ENCODE peak calls at places on chromosomes 16 and 17, in four cellular contexts. O, T, R and W are unnamed samples. For H3K27me3, the result is how much of the 10 kb centered on the place peaks cover.

GRCh38 chr17:65975878-65976277 is 216.1 kb downstream of the CEP112 start:
- DNase-seq in O (no peak), T (no peak), R (no peak), W (no peak)

GRCh38 chr16:87202346-87202745 is 114.8 kb downstream of the C16orf95 start:
- DNase-seq in O (peak), T (peak), R (peak), W (no peak)

GRCh38 chr17:14149751-14150150 is 80.4 kb downstream of the COX10 start:
- DNase-seq in O (no peak), T (no peak), R (no peak), W (no peak)

GRCh38 chr16:31084584-31085298 is 4.0 kb downstream of the PRSS53 start:
- DNase-seq in O (no peak), T (no peak), R (peak), W (no peak)

GRCh38 chr16:4089251-4089810 is 26.9 kb downstream of the ADCY9 start:
- DNase-seq in O (no peak), T (no peak), R (no peak), W (no peak)

GRCh38 chr16:87017388-87018012 is 299.7 kb downstream of the C16orf95 start:
- DNase-seq in O (peak), T (peak), R (peak), W (no peak)

GRCh38 chr16:63201851-63202250 is 1165.6 kb upstream of the CDH8 start:
- DNase-seq in O (no peak), T (no peak), R (no peak), W (no peak)

GRCh38 chr17:58960068-58960467 is 146.6 kb downstream of the TRIM37 start:
- DNase-seq in O (peak), T (peak), R (no peak), W (no peak)

GRCh38 chr17:76598004-76598439 is 12.4 kb upstream of the ST6GALNAC2 start:
- DNase-seq in O (no peak), T (no peak), R (no peak), W (no peak)

GRCh38 chr17:34275881-34276280 is 5.9 kb downstream of the CCL7 start:
- DNase-seq in O (peak), T (peak), R (peak), W (no peak)

GRCh38 chr17:42072323-42073187 is 22.2 kb upstream of the C17orf113 start:
- DNase-seq in O (no peak), T (no peak), R (no peak), W (no peak)

GRCh38 chr16:82220541-82220940 is 50.5 kb upstream of the MPHOSPH6 start:
- DNase-seq in O (no peak), T (no peak), R (no peak), W (no peak)

GRCh38 chr16:53502331-53503269 is at the start of gene AKTIP:
- DNase-seq in O (peak), T (peak), R (peak), W (peak)

GRCh38 chr17:76240461-76241204 is at the start of gene RNF157:
- DNase-seq in O (peak), T (peak), R (peak), W (peak)

GRCh38 chr17:78013683-78014467 is 55.4 kb downstream of the TNRC6C start:
- DNase-seq in O (peak), T (peak), R (peak), W (peak)

GRCh38 chr16:56107944-56108583 is 83.2 kb upstream of the GNAO1 start:
- DNase-seq in O (no peak), T (no peak), R (no peak), W (no peak)

GRCh38 chr16:69804283-69804682 is 42.2 kb downstream of the WWP2 start:
- DNase-seq in O (no peak), T (no peak), R (no peak), W (no peak)

GRCh38 chr17:77957215-77957868 is 1.2 kb upstream of the TNRC6C start:
- DNase-seq in O (no peak), T (peak), R (no peak), W (no peak)

GRCh38 chr17:38598536-38598935 is 7.2 kb downstream of the SRCIN1 start:
- DNase-seq in O (peak), T (peak), R (peak), W (no peak)

GRCh38 chr16:87586201-87586782 is 16.0 kb upstream of the JPH3 start:
- DNase-seq in O (peak), T (peak), R (peak), W (no peak)

GRCh38 chr17:42456223-42457106 is 2.2 kb upstream of the ATP6V0A1 start:
- DNase-seq in O (no peak), T (peak), R (peak), W (no peak)

GRCh38 chr17:19464033-19465026 is 53.3 kb downstream of the RNF112 start:
- DNase-seq in O (no peak), T (no peak), R (no peak), W (no peak)

DNA sequence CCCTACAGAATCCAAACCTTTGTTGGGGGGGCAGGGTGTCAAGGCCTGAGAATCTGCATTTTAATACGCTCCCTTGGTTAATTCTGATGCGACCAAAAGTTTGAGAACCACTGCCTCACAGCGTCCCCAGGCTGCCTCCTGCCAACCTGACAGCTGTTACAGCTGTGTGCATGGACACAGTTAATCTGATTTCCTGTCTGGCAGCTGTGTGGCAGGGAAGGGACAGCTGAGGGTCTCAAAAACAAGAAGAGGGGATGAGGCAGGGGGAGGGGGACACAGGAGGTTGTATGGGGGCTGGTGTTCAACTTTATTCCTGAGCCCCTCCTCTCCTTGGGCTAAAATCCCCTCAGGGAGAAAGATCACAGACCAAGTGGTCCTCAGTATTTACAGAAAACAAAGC is 17.5 kb downstream of the HDAC5 start:
- DNase-seq in O (no peak), T (no peak), R (no peak), W (no peak)
- H3K27me3 ChIP-seq in O (under half), T (under half), R (under half), W (under half)

GRCh38 chr16:24167129-24167528 is 89.0 kb upstream of the CACNG3 start:
- DNase-seq in O (no peak), T (no peak), R (no peak), W (no peak)

GRCh38 chr16:24174504-24174903 is 81.6 kb upstream of the CACNG3 start:
- DNase-seq in O (no peak), T (no peak), R (no peak), W (no peak)

GRCh38 chr16:24166684-24167083 is 89.5 kb upstream of the CACNG3 start:
- DNase-seq in O (no peak), T (no peak), R (no peak), W (no peak)

GRCh38 chr16:24174977-24175376 is 81.2 kb upstream of the CACNG3 start:
- DNase-seq in O (no peak), T (no peak), R (no peak), W (no peak)

GRCh38 chr16:24170407-24170806 is 85.7 kb upstream of the CACNG3 start:
- DNase-seq in O (no peak), T (no peak), R (no peak), W (no peak)
- H3K27ac ChIP-seq in O (no peak), T (no peak), R (no peak), W (no peak)

GRCh38 chr17:81345211-81346089 is 49.8 kb upstream of the BAHCC1 start:
- DNase-seq in O (peak), T (peak), R (peak), W (peak)

GRCh38 chr17:81346090-81346907 is 49.0 kb upstream of the BAHCC1 start:
- DNase-seq in O (peak), T (peak), R (peak), W (peak)

GRCh38 chr17:81347437-81347836 is 47.8 kb upstream of the BAHCC1 start:
- DNase-seq in O (no peak), T (no peak), R (no peak), W (no peak)

GRCh38 chr17:81348097-81349055 is 46.9 kb upstream of the BAHCC1 start:
- DNase-seq in O (no peak), T (no peak), R (no peak), W (no peak)

GRCh38 chr17:81346908-81347349 is 48.3 kb upstream of the BAHCC1 start:
- DNase-seq in O (no peak), T (no peak), R (no peak), W (no peak)
- H3K27me3 ChIP-seq in O (under half), T (under half), R (under half), W (under half)

DNA sequence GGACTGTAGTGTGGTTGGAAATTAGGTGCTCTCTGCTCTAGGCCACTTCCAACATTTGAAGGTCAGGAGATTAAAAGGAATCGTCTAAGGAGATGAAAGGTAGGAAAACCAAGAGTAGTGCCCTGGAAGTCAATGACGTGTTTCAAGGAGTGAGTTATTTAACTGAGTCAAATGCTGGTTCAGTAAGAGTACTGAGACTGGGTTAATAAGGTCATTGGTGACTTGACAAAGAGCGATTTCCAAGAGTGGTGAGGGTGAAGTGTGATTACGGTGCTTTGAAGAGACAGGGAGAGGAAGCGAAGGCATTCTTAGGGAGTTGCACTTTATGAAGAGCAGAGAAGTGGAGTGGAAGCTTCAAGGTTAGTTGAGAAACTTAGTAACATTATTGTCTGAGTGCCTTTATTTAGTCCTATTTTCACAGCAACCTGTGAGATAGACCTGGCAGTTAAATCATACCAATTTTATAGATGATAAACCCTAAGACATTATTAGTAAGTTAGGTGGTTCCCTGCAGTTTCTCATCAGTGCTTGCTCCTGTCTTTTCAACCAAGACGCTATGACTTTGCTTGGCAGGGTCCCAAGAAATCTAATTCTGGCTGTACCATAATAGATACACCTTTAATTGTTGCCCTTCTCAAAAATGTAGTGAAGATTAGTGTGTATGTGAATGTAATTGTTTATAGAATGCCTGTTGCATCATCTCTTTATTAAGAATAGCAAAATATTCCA is 5.9 kb downstream of the ZNF207 start:
- DNase-seq in O (no peak), T (peak), R (peak), W (no peak)
- H3K27ac ChIP-seq in O (no peak), T (peak), R (peak), W (peak)

GRCh38 chr16:71428385-71428784 is 13.5 kb downstream of the TLE7 start:
- DNase-seq in O (no peak), T (no peak), R (peak), W (no peak)

GRCh38 chr16:71430744-71431143 is 11.1 kb downstream of the TLE7 start:
- DNase-seq in O (no peak), T (no peak), R (no peak), W (no peak)

GRCh38 chr16:71429581-71429980 is 12.3 kb downstream of the TLE7 start:
- DNase-seq in O (no peak), T (no peak), R (no peak), W (no peak)

GRCh38 chr16:71426880-71427615 is 14.8 kb downstream of the TLE7 start:
- DNase-seq in O (no peak), T (no peak), R (peak), W (no peak)

GRCh38 chr16:71428883-71429282 is 13.0 kb downstream of the TLE7 start:
- DNase-seq in O (peak), T (peak), R (no peak), W (no peak)
- H3K27me3 ChIP-seq in O (under half), T (half or more), R (under half), W (under half)

GRCh38 chr16:25006504-25007055 is 8.6 kb downstream of the ARHGAP17 start:
- DNase-seq in O (peak), T (peak), R (no peak), W (no peak)
- H3K27ac ChIP-seq in O (peak), T (peak), R (peak), W (no peak)

GRCh38 chr16:2472488-2472864 is 1.4 kb downstream of the NTN3 start:
- DNase-seq in O (no peak), T (no peak), R (no peak), W (no peak)
- H3K27me3 ChIP-seq in O (under half), T (under half), R (under half), W (under half)

DNA sequence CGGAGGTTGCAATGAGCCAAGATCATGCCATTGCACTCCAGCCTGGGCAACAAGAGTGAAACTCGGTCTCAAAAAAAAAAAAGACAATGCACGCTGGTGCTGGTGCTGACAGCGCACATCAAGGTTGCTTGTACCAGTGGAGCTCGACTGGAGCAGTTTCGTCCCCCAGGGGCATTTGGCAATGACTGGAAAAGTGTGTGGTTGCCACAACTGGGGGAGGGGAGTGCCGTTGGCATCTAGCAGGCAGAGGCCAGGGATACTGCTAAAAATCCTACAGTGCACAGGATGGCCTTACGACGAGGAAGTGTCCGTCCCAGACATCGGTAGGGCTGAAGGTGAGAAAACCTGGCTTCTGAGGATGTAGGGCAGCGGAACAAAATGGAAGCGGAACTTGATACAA is 2.4 kb downstream of the MEAK7 start:
- DNase-seq in O (no peak), T (no peak), R (no peak), W (no peak)
- H3K27ac ChIP-seq in O (no peak), T (no peak), R (peak), W (no peak)

GRCh38 chr16:11367483-11367906 is 22.2 kb downstream of the RMI2 start:
- DNase-seq in O (no peak), T (no peak), R (no peak), W (no peak)

GRCh38 chr16:11361751-11362742 is 16.8 kb downstream of the RMI2 start:
- DNase-seq in O (no peak), T (no peak), R (peak), W (peak)

GRCh38 chr16:11361043-11361442 is 15.8 kb downstream of the RMI2 start:
- DNase-seq in O (no peak), T (no peak), R (no peak), W (no peak)

GRCh38 chr16:11360581-11360980 is 15.3 kb downstream of the RMI2 start:
- DNase-seq in O (no peak), T (no peak), R (no peak), W (no peak)

DNA sequence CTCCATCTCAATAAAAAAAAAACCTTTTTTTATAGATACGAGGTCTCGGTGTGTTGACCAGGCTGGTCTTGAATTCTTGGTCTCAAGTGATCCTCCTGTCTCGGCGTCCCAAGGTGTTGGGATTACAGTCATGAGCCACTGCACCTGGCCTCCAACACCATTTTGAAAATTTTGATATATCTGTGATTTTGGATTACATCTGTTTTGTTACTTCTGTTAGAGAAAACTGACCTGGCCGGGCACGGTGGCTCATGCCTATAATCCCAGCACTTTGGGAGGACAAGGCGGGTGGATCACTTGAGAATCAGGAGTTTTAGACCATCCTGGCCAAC is 18.6 kb downstream of the RMI2 start:
- DNase-seq in O (no peak), T (no peak), R (no peak), W (no peak)
- H3K27me3 ChIP-seq in O (under half), T (under half), R (under half), W (under half)

DNA sequence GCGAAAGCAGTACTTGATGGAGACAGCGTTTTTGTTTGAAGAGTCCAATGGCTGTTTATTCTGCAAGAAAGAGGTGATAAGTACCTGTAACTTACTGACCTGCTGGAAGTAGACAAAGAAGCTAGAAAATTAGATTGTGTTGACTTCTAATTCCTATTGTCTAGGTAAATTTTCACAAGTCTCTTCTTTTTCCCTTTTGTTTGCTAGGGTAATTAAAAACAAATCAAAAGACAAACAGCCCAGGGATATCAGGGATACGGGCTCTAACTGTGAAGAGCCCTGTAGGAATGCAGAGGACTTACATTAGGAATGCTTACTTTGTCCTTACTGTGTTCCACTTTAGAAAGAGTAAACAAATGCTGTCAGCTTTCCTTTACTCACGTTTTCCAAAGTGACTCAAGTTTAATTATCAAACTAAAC is 7.0 kb downstream of the PSME3IP1 start:
- DNase-seq in O (no peak), T (no peak), R (no peak), W (no peak)
- H3K27ac ChIP-seq in O (no peak), T (no peak), R (no peak), W (no peak)